ENCODE peak calls at places on chromosomes 12 and 14, in eight cellular contexts. M, R, I, V, K, Q, H and C are unnamed samples.
A peak's percentile ranks its signal among the peaks of the same experiment; 100 is the strongest.

GRCh38 chr12:108449478-108449877 is 65.6 kb upstream of the FICD start:
- DNase-seq in M (no peak), R (no peak), I (no peak), V (no peak), K (no peak), Q (no peak), H (no peak), C (no peak)

GRCh38 chr12:65881965-65882413 is 57.7 kb downstream of the HMGA2 start:
- DNase-seq in M (peak; percentile 96), R (no peak), I (no peak), V (peak; percentile 39), K (peak; percentile 49), Q (no peak), H (peak; percentile 89), C (peak; percentile 94)

GRCh38 chr14:36238666-36239363 is 62.3 kb upstream of the PTCSC3 start:
- DNase-seq in M (peak; percentile 19), R (peak; percentile 16), I (no peak), V (no peak), K (no peak), Q (peak; percentile 70), H (no peak), C (no peak)

GRCh38 chr12:6346235-6346832 is 4.5 kb upstream of the TNFRSF1A start:
- DNase-seq in M (no peak), R (no peak), I (no peak), V (no peak), K (no peak), Q (no peak), H (no peak), C (no peak)

GRCh38 chr14:74459289-74459946 is 33.4 kb upstream of the SYNDIG1L start:
- DNase-seq in M (peak; percentile 56), R (peak; percentile 5), I (no peak), V (no peak), K (peak; percentile 59), Q (peak; percentile 48), H (peak; percentile 16), C (no peak)

GRCh38 chr14:61502459-61503093 is 181.2 kb downstream of the PRKCH start:
- DNase-seq in M (no peak), R (no peak), I (no peak), V (no peak), K (no peak), Q (peak; percentile 32), H (no peak), C (no peak)

GRCh38 chr12:82746668-82747067 is 60.0 kb downstream of the TMTC2 start:
- DNase-seq in M (no peak), R (no peak), I (no peak), V (no peak), K (no peak), Q (no peak), H (no peak), C (no peak)

GRCh38 chr14:103718572-103718971 is 3.0 kb downstream of the ZFYVE21 start:
- DNase-seq in M (peak; percentile 70), R (no peak), I (no peak), V (no peak), K (no peak), Q (no peak), H (no peak), C (no peak)

GRCh38 chr14:74571441-74571841 is 40.6 kb downstream of the LTBP2 start:
- DNase-seq in M (no peak), R (no peak), I (no peak), V (no peak), K (no peak), Q (peak; percentile 4), H (no peak), C (peak; percentile 84)

GRCh38 chr12:107822356-107822755 is 47.9 kb downstream of the ASCL4 start:
- DNase-seq in M (no peak), R (no peak), I (no peak), V (no peak), K (no peak), Q (no peak), H (no peak), C (no peak)

GRCh38 chr12:32343496-32343895 is 55.9 kb upstream of the FGD4 start:
- DNase-seq in M (no peak), R (no peak), I (no peak), V (no peak), K (no peak), Q (no peak), H (no peak), C (no peak)

GRCh38 chr14:101284711-101285110 is 276.6 kb upstream of the DIO3 start:
- DNase-seq in M (no peak), R (no peak), I (no peak), V (no peak), K (no peak), Q (no peak), H (no peak), C (no peak)

GRCh38 chr12:96516472-96517417 is 27.4 kb downstream of the CFAP54 start:
- DNase-seq in M (peak; percentile 91), R (peak; percentile 59), I (peak; percentile 91), V (peak; percentile 64), K (peak; percentile 86), Q (peak; percentile 70), H (peak; percentile 75), C (peak; percentile 92)

GRCh38 chr12:6341439-6342139 is at the start of gene TNFRSF1A:
- DNase-seq in M (peak; percentile 86), R (peak; percentile 28), I (peak; percentile 68), V (peak; percentile 45), K (peak; percentile 84), Q (peak; percentile 82), H (peak; percentile 72), C (peak; percentile 93)

GRCh38 chr14:89621009-89621421 is 204.0 kb upstream of the FOXN3 start:
- DNase-seq in M (no peak), R (no peak), I (peak; percentile 65), V (no peak), K (no peak), Q (no peak), H (no peak), C (no peak)